ENCODE peak calls at places on chromosomes 6 and 20, in ten cellular contexts. E is mesothelial cell of epicardium, P is NCI-H2029 treated with DMSO at 0.1 percent for 48 hours, Z is fibroblast of pulmonary artery, G is left ventricle myocardium inferior, V is NCI-H460, T is nephron progenitor cell, L is kidney tubule cell, U is DMS79, S is NCI-H345. C is an unnamed sample.

GRCh38 chr20:44961868-44962267 is 1.7 kb upstream of the TOMM34 start:
- DNase-seq in E (no peak), P (no peak), Z (peak; percentile 24), G (no peak), V (no peak), T (no peak), L (peak; percentile 61), U (no peak), S (no peak), C (no peak)

GRCh38 chr6:17863971-17864754 is 123.3 kb downstream of the KIF13A start:
- DNase-seq in E (no peak), P (no peak), Z (peak; percentile 33), G (peak; percentile 27), V (no peak), T (no peak), L (peak; percentile 91), U (no peak), S (no peak), C (peak; percentile 23)

GRCh38 chr20:35134900-35135299 is 12.2 kb downstream of the EDEM2 start:
- DNase-seq in E (no peak), P (no peak), Z (no peak), G (peak; percentile 50), V (peak; percentile 16), T (no peak), L (no peak), U (no peak), S (no peak), C (no peak)

GRCh38 chr6:37244430-37245310 is 12.9 kb upstream of the TBC1D22B start:
- DNase-seq in E (no peak), P (peak; percentile 97), Z (peak; percentile 100), G (peak; percentile 72), V (peak; percentile 88), T (no peak), L (peak; percentile 99), U (peak; percentile 97), S (peak; percentile 94), C (no peak)

GRCh38 chr6:6577736-6578135 is 10.8 kb upstream of the LY86 start:
- DNase-seq in E (no peak), P (no peak), Z (no peak), G (no peak), V (no peak), T (no peak), L (no peak), U (no peak), S (no peak), C (no peak)

GRCh38 chr6:159071843-159072769 is 27.3 kb upstream of the TAGAP start:
- DNase-seq in E (no peak), P (no peak), Z (no peak), G (no peak), V (no peak), T (no peak), L (no peak), U (no peak), S (no peak), C (no peak)

GRCh38 chr6:41920921-41921711 is at the start of the genes BYSL and MED20:
- DNase-seq in E (peak; percentile 84), P (peak; percentile 98), Z (peak; percentile 96), G (peak; percentile 90), V (peak; percentile 94), T (peak; percentile 96), L (peak; percentile 98), U (peak; percentile 88), S (peak; percentile 94), C (peak; percentile 95)

GRCh38 chr6:38695933-38696332 is 7.0 kb downstream of the GLO1 start:
- DNase-seq in E (no peak), P (no peak), Z (no peak), G (no peak), V (no peak), T (no peak), L (no peak), U (no peak), S (no peak), C (no peak)

GRCh38 chr6:25014806-25015560 is 79.2 kb upstream of the RIPOR2 start:
- DNase-seq in E (no peak), P (no peak), Z (peak; percentile 90), G (no peak), V (peak; percentile 41), T (no peak), L (peak; percentile 24), U (no peak), S (no peak), C (no peak)

GRCh38 chr6:168961257-168961656 is 292.4 kb downstream of the THBS2 start:
- DNase-seq in E (no peak), P (no peak), Z (no peak), G (no peak), V (no peak), T (no peak), L (no peak), U (no peak), S (no peak), C (no peak)

GRCh38 chr6:169803291-169803811 is 51.9 kb downstream of the ERMARD start:
- DNase-seq in E (no peak), P (no peak), Z (no peak), G (no peak), V (no peak), T (no peak), L (peak; percentile 75), U (peak; percentile 32), S (no peak), C (no peak)

GRCh38 chr6:139637766-139638165 is 263.3 kb upstream of the CITED2 start:
- DNase-seq in E (no peak), P (no peak), Z (no peak), G (no peak), V (no peak), T (no peak), L (no peak), U (no peak), S (no peak), C (no peak)